ENCODE peak calls at places on chromosomes 2 and 18, in eight cellular contexts. One of them, this sample, is unnamed.

GRCh38 chr2:220533485-220533884 is 906.1 kb downstream of the SLC4A3 start:
- DNase-seq in stomach: no peak
- DNase-seq in K562: peak; percentile 1
- DNase-seq in Peyer's patch: no peak
- DNase-seq in lower leg skin: no peak
- DNase-seq in adrenal gland: no peak
- DNase-seq in suprapubic skin: no peak
- DNase-seq in ovary: no peak
- DNase-seq in this sample: no peak

GRCh38 chr18:10798727-10799435 is 273.1 kb downstream of the NAPG start:
- DNase-seq in stomach: no peak
- DNase-seq in K562: peak; percentile 26
- DNase-seq in Peyer's patch: no peak
- DNase-seq in lower leg skin: no peak
- DNase-seq in adrenal gland: no peak
- DNase-seq in suprapubic skin: no peak
- DNase-seq in ovary: no peak
- DNase-seq in this sample: no peak

GRCh38 chr2:180753809-180754761 is 226.3 kb upstream of the UBE2E3 start:
- DNase-seq in stomach: no peak
- DNase-seq in K562: no peak
- DNase-seq in Peyer's patch: no peak
- DNase-seq in lower leg skin: no peak
- DNase-seq in adrenal gland: no peak
- DNase-seq in suprapubic skin: no peak
- DNase-seq in ovary: no peak
- DNase-seq in this sample: no peak

GRCh38 chr18:26535630-26536029 is 12.7 kb downstream of the KCTD1 start:
- DNase-seq in stomach: no peak
- DNase-seq in K562: no peak
- DNase-seq in Peyer's patch: no peak
- DNase-seq in lower leg skin: no peak
- DNase-seq in adrenal gland: no peak
- DNase-seq in suprapubic skin: no peak
- DNase-seq in ovary: no peak
- DNase-seq in this sample: no peak

GRCh38 chr2:64359892-64360657 is 93.9 kb upstream of the LGALSL start:
- DNase-seq in stomach: peak; percentile 86
- DNase-seq in K562: peak; percentile 52
- DNase-seq in Peyer's patch: no peak
- DNase-seq in lower leg skin: peak; percentile 92
- DNase-seq in adrenal gland: peak; percentile 84
- DNase-seq in suprapubic skin: peak; percentile 87
- DNase-seq in ovary: peak; percentile 35
- DNase-seq in this sample: peak; percentile 84

GRCh38 chr2:40760071-40760666 is 308.3 kb upstream of the SLC8A1 start:
- DNase-seq in stomach: no peak
- DNase-seq in K562: peak; percentile 5
- DNase-seq in Peyer's patch: no peak
- DNase-seq in lower leg skin: peak; percentile 20
- DNase-seq in adrenal gland: no peak
- DNase-seq in suprapubic skin: no peak
- DNase-seq in ovary: no peak
- DNase-seq in this sample: peak; percentile 18

GRCh38 chr18:3281456-3282400 is 19.8 kb downstream of the MYL12B start:
- DNase-seq in stomach: no peak
- DNase-seq in K562: peak; percentile 85
- DNase-seq in Peyer's patch: no peak
- DNase-seq in lower leg skin: no peak
- DNase-seq in adrenal gland: no peak
- DNase-seq in suprapubic skin: no peak
- DNase-seq in ovary: no peak
- DNase-seq in this sample: no peak

GRCh38 chr2:46977899-46978298 is 62.3 kb upstream of the MCFD2 start:
- DNase-seq in stomach: no peak
- DNase-seq in K562: no peak
- DNase-seq in Peyer's patch: peak; percentile 74
- DNase-seq in lower leg skin: no peak
- DNase-seq in adrenal gland: no peak
- DNase-seq in suprapubic skin: no peak
- DNase-seq in ovary: no peak
- DNase-seq in this sample: no peak

GRCh38 chr2:121826036-121826435 is 70.6 kb downstream of the TSN start:
- DNase-seq in stomach: no peak
- DNase-seq in K562: no peak
- DNase-seq in Peyer's patch: no peak
- DNase-seq in lower leg skin: no peak
- DNase-seq in adrenal gland: no peak
- DNase-seq in suprapubic skin: no peak
- DNase-seq in ovary: no peak
- DNase-seq in this sample: no peak

GRCh38 chr2:30713698-30714097 is 93.5 kb downstream of the CAPN13 start:
- DNase-seq in stomach: peak; percentile 24
- DNase-seq in K562: no peak
- DNase-seq in Peyer's patch: no peak
- DNase-seq in lower leg skin: no peak
- DNase-seq in adrenal gland: no peak
- DNase-seq in suprapubic skin: no peak
- DNase-seq in ovary: no peak
- DNase-seq in this sample: no peak

GRCh38 chr2:226726546-226726945 is 73.1 kb downstream of the IRS1 start:
- DNase-seq in stomach: no peak
- DNase-seq in K562: no peak
- DNase-seq in Peyer's patch: no peak
- DNase-seq in lower leg skin: no peak
- DNase-seq in adrenal gland: no peak
- DNase-seq in suprapubic skin: no peak
- DNase-seq in ovary: no peak
- DNase-seq in this sample: no peak

GRCh38 chr2:58516695-58517094 is 275.6 kb upstream of the FANCL start:
- DNase-seq in stomach: no peak
- DNase-seq in K562: no peak
- DNase-seq in Peyer's patch: no peak
- DNase-seq in lower leg skin: no peak
- DNase-seq in adrenal gland: no peak
- DNase-seq in suprapubic skin: no peak
- DNase-seq in ovary: no peak
- DNase-seq in this sample: no peak

GRCh38 chr2:136206613-136207012 is 88.7 kb upstream of the CXCR4 start:
- DNase-seq in stomach: no peak
- DNase-seq in K562: no peak
- DNase-seq in Peyer's patch: peak; percentile 90
- DNase-seq in lower leg skin: no peak
- DNase-seq in adrenal gland: no peak
- DNase-seq in suprapubic skin: no peak
- DNase-seq in ovary: no peak
- DNase-seq in this sample: no peak

GRCh38 chr2:172693037-172693436 is 42.6 kb upstream of the RAPGEF4 start:
- DNase-seq in stomach: peak; percentile 51
- DNase-seq in K562: no peak
- DNase-seq in Peyer's patch: no peak
- DNase-seq in lower leg skin: peak; percentile 79
- DNase-seq in adrenal gland: peak; percentile 59
- DNase-seq in suprapubic skin: no peak
- DNase-seq in ovary: no peak
- DNase-seq in this sample: peak; percentile 79

GRCh38 chr2:16747257-16747656 is 81.6 kb upstream of the CYRIA start:
- DNase-seq in stomach: no peak
- DNase-seq in K562: no peak
- DNase-seq in Peyer's patch: no peak
- DNase-seq in lower leg skin: no peak
- DNase-seq in adrenal gland: no peak
- DNase-seq in suprapubic skin: no peak
- DNase-seq in ovary: no peak
- DNase-seq in this sample: no peak

GRCh38 chr2:207133862-207134519 is 31.8 kb downstream of the KLF7 start:
- DNase-seq in stomach: no peak
- DNase-seq in K562: no peak
- DNase-seq in Peyer's patch: no peak
- DNase-seq in lower leg skin: peak; percentile 63
- DNase-seq in adrenal gland: no peak
- DNase-seq in suprapubic skin: no peak
- DNase-seq in ovary: peak; percentile 72
- DNase-seq in this sample: peak; percentile 88

GRCh38 chr2:109065335-109065734 is 63.7 kb upstream of the SH3RF3 start:
- DNase-seq in stomach: peak; percentile 69
- DNase-seq in K562: no peak
- DNase-seq in Peyer's patch: no peak
- DNase-seq in lower leg skin: no peak
- DNase-seq in adrenal gland: peak; percentile 45
- DNase-seq in suprapubic skin: peak; percentile 58
- DNase-seq in ovary: no peak
- DNase-seq in this sample: peak; percentile 19

GRCh38 chr2:168290391-168290790 is 43.0 kb upstream of the STK39 start:
- DNase-seq in stomach: no peak
- DNase-seq in K562: no peak
- DNase-seq in Peyer's patch: no peak
- DNase-seq in lower leg skin: no peak
- DNase-seq in adrenal gland: no peak
- DNase-seq in suprapubic skin: no peak
- DNase-seq in ovary: no peak
- DNase-seq in this sample: no peak

GRCh38 chr2:202780514-202781021 is 91.0 kb downstream of the ICA1L start:
- DNase-seq in stomach: no peak
- DNase-seq in K562: no peak
- DNase-seq in Peyer's patch: no peak
- DNase-seq in lower leg skin: no peak
- DNase-seq in adrenal gland: no peak
- DNase-seq in suprapubic skin: no peak
- DNase-seq in ovary: no peak
- DNase-seq in this sample: no peak

DNA sequence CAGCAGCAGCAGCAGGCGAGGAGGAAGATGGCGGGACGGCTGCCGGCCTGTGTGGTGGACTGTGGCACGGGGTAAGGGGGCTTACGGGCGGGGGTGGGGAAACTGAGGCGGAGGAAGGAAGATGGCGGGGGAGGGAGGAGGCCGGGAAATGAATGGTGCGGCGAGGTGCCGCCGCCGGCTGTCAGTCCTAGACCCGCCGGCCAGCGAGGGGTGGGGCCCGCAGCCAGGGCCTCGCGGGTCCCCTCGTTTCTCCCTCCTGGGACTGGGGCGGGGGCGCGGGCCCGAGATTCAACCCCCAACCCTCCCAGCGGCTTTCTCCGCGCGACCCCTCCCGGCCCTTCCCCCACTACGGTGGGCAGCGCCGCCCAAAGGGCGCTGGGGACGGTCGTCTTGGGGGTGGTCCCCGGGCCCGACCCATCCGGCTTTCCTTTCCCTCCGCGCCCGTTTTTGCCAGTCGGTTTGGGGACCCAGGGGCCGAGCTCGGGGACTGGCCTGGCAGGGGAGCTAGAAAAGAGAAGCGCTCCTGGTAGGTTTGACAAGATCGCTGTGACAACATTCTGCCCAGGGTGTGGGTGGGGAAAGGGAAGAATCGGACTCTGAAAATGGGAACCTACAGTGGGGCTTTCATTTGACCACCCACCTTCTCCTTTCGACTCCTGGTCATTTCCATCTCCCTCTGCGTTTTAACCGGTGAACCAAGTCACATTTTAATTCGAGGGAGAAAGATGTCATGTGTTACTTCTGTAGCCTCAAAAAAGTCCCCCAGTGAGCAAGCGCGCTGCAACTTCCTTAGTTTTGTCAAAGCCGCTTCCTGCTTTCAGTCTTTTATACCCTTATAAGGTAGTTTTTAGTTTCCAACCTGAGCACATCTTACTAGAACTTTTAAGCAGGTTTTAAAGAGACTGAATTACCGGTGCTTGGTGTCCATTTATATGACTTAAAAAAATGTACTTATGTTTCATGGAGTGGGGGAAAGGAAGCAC is 655 bp downstream of the ACTR3 start:
- DNase-seq in stomach: peak; percentile 59
- DNase-seq in K562: peak; percentile 74
- DNase-seq in Peyer's patch: peak; percentile 81
- DNase-seq in lower leg skin: peak; percentile 75
- DNase-seq in adrenal gland: peak; percentile 56
- DNase-seq in suprapubic skin: peak; percentile 84
- DNase-seq in ovary: peak; percentile 70
- DNase-seq in this sample: peak; percentile 63
- TF ChIP-seq POLR2A in stomach: no peak
- TF ChIP-seq POLR2A in K562: peak; percentile 67
- TF ChIP-seq POLR2A in Peyer's patch: peak; percentile 59
- TF ChIP-seq POLR2A in lower leg skin: no peak
- TF ChIP-seq POLR2A in adrenal gland: no peak
- TF ChIP-seq POLR2A in suprapubic skin: no peak
- TF ChIP-seq POLR2A in ovary: no peak
- TF ChIP-seq POLR2A in this sample: peak; percentile 67

GRCh38 chr2:38076250-38076709 is 329 bp upstream of the CYP1B1 start:
- DNase-seq in stomach: peak; percentile 54
- DNase-seq in K562: no peak
- DNase-seq in Peyer's patch: no peak
- DNase-seq in lower leg skin: peak; percentile 62
- DNase-seq in adrenal gland: peak; percentile 76
- DNase-seq in suprapubic skin: peak; percentile 86
- DNase-seq in ovary: peak; percentile 72
- DNase-seq in this sample: peak; percentile 86
- H3K4me3 ChIP-seq in stomach: peak overlapping the region; percentile 55
- H3K4me3 ChIP-seq in K562: no peak overlapping the region
- H3K4me3 ChIP-seq in Peyer's patch: peak overlapping the region; percentile 63
- H3K4me3 ChIP-seq in lower leg skin: peak overlapping the region; percentile 41
- H3K4me3 ChIP-seq in adrenal gland: no peak overlapping the region
- H3K4me3 ChIP-seq in suprapubic skin: peak overlapping the region; percentile 76
- H3K4me3 ChIP-seq in ovary: peak overlapping the region; percentile 44
- H3K4me3 ChIP-seq in this sample: peak overlapping the region; percentile 77

GRCh38 chr2:97662895-97663625 is 784 bp downstream of the ACTR1B start:
- DNase-seq in stomach: peak; percentile 78
- DNase-seq in K562: peak; percentile 84
- DNase-seq in Peyer's patch: peak; percentile 82
- DNase-seq in lower leg skin: peak; percentile 62
- DNase-seq in adrenal gland: peak; percentile 74
- DNase-seq in suprapubic skin: peak; percentile 89
- DNase-seq in ovary: peak; percentile 76
- DNase-seq in this sample: peak; percentile 67
- TF ChIP-seq POLR2A in stomach: no peak
- TF ChIP-seq POLR2A in K562: peak; percentile 59
- TF ChIP-seq POLR2A in Peyer's patch: peak; percentile 52
- TF ChIP-seq POLR2A in lower leg skin: no peak
- TF ChIP-seq POLR2A in adrenal gland: peak; percentile 46
- TF ChIP-seq POLR2A in suprapubic skin: no peak
- TF ChIP-seq POLR2A in ovary: peak; percentile 7
- TF ChIP-seq POLR2A in this sample: no peak

DNA sequence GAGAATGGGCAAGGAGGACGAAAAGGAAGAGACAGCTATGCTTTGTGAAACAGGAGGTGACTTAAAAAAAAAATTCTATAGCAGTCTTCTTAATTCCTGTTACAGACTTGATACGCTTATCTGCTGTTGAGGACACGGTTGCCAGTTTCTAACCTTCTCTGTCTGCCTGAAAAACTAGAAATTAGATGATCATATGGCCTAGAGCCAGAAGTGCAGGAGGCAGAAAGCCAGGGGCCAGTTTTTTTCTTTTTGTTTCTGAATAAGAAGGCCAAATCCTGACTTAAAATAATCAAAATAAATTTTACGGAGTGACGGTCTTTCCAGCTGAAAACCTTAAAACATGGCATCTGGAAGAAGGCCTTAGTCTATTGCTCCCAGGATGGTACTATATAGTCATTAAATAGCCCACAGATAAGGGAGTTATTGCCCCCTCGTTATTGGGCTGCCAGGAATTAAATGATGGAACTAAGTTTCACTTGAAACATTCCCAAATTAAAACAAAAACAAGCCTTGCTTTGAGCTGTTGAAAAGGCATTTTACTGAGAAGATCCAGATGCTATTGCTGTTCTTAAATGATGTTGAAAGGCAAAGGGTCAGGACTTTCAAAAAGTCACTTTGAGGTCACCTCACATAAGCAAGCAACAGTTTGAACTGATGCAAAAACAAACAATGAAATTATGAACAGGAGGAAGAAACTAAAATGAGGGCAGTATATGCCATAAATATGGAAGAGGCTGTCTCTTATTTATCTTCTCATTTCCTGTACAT is 1.9 kb upstream of the AMMECR1L start:
- DNase-seq in stomach: no peak
- DNase-seq in K562: peak; percentile 24
- DNase-seq in Peyer's patch: no peak
- DNase-seq in lower leg skin: no peak
- DNase-seq in adrenal gland: peak; percentile 33
- DNase-seq in suprapubic skin: no peak
- DNase-seq in ovary: peak; percentile 50
- DNase-seq in this sample: no peak
- H3K4me3 ChIP-seq in stomach: no peak overlapping the region
- H3K4me3 ChIP-seq in K562: peak overlapping the region; percentile 51
- H3K4me3 ChIP-seq in Peyer's patch: peak overlapping the region; percentile 63
- H3K4me3 ChIP-seq in lower leg skin: no peak overlapping the region
- H3K4me3 ChIP-seq in adrenal gland: no peak overlapping the region
- H3K4me3 ChIP-seq in suprapubic skin: peak overlapping the region; percentile 67
- H3K4me3 ChIP-seq in ovary: peak overlapping the region; percentile 65
- H3K4me3 ChIP-seq in this sample: no peak overlapping the region